ENCODE peak calls at places on chromosomes 16 and 17, in four cellular contexts. F is GM12878, Z is endothelial cell of umbilical vein, G is K562. C is an unnamed sample.

GRCh38 chr16:21166561-21166961 is 8.1 kb downstream of the LDAF1 start:
- DNase-seq in F (no peak), G (no peak), Z (no peak), C (no peak)

GRCh38 chr17:66889480-66890230 is 54.7 kb downstream of the CACNG5 start:
- DNase-seq in F (no peak), G (no peak), Z (no peak), C (no peak)

GRCh38 chr17:31888124-31888523 is 13.4 kb downstream of the UTP6 start:
- DNase-seq in F (no peak), Z (no peak), G (no peak), C (no peak)

GRCh38 chr16:64475627-64476351 is 646.1 kb downstream of the CDH11 start:
- DNase-seq in F (no peak), Z (peak; percentile 58), G (no peak), C (no peak)

GRCh38 chr16:72927199-72928088 is 120.5 kb downstream of the ZFHX3 start:
- DNase-seq in F (no peak), Z (no peak), G (no peak), C (peak; percentile 95)

GRCh38 chr16:69285240-69285639 is 25.9 kb upstream of the VPS4A start:
- DNase-seq in G (no peak), F (no peak), Z (no peak), C (no peak)

GRCh38 chr17:39118674-39119419 is 32.6 kb downstream of the PLXDC1 start:
- DNase-seq in G (no peak), Z (no peak), F (peak; percentile 84), C (no peak)

GRCh38 chr17:72726936-72727335 is 365.6 kb downstream of the SLC39A11 start:
- DNase-seq in G (no peak), Z (no peak), F (peak; percentile 61), C (no peak)

GRCh38 chr17:45291170-45291805 is 25.5 kb downstream of the MAP3K14 start:
- DNase-seq in F (no peak), Z (no peak), G (no peak), C (no peak)

GRCh38 chr17:38498353-38498752 is 70.1 kb downstream of the ARHGAP23 start:
- DNase-seq in G (no peak), F (no peak), Z (no peak), C (no peak)

GRCh38 chr17:76385892-76386786 is 1.7 kb downstream of the SPHK1 start:
- DNase-seq in G (peak; percentile 86), Z (peak; percentile 78), F (no peak), C (peak; percentile 85)

GRCh38 chr16:10168258-10168657 is 14.0 kb downstream of the GRIN2A start:
- DNase-seq in G (no peak), Z (no peak), F (no peak), C (no peak)

GRCh38 chr17:16820161-16820877 is 130.3 kb downstream of the CCDC144A start:
- DNase-seq in G (no peak), F (no peak), Z (no peak), C (no peak)

GRCh38 chr17:79028496-79029326 is 4.7 kb downstream of the C1QTNF1 start:
- DNase-seq in Z (no peak), F (no peak), G (no peak), C (peak; percentile 39)

GRCh38 chr16:48035142-48035541 is 120.7 kb downstream of the ABCC12 start:
- DNase-seq in G (no peak), F (no peak), Z (no peak), C (no peak)

GRCh38 chr17:8844229-8845218 is 22.9 kb downstream of the PIK3R6 start:
- DNase-seq in Z (no peak), G (no peak), F (no peak), C (no peak)

GRCh38 chr16:1311738-1312458 is 2.5 kb downstream of the UBE2I start:
- DNase-seq in Z (no peak), F (no peak), G (no peak), C (no peak)

GRCh38 chr16:81987706-81988105 is 23.6 kb downstream of the SDR42E1 start:
- DNase-seq in Z (no peak), F (no peak), G (no peak), C (no peak)

GRCh38 chr17:13209091-13209490 is 191.3 kb upstream of the ELAC2 start:
- DNase-seq in Z (no peak), G (no peak), F (no peak), C (no peak)

GRCh38 chr16:9630985-9631384 is 539.5 kb downstream of the HAPSTR1 start:
- DNase-seq in Z (no peak), F (no peak), G (no peak), C (no peak)

GRCh38 chr16:17129971-17130370 is 340.8 kb downstream of the XYLT1 start:
- DNase-seq in Z (no peak), G (no peak), F (no peak), C (no peak)

GRCh38 chr17:75079023-75079373 is 8.8 kb upstream of the SLC16A5 start:
- DNase-seq in G (no peak), Z (no peak), F (no peak), C (no peak)

GRCh38 chr16:27486344-27486743 is 63.4 kb downstream of the GTF3C1 start:
- DNase-seq in F (no peak), G (no peak), Z (no peak), C (no peak)

GRCh38 chr16:58336332-58337089 is 41.7 kb upstream of the PRSS54 start:
- DNase-seq in F (peak; percentile 51), Z (peak; percentile 79), G (peak; percentile 81), C (peak; percentile 78)
- TF ChIP-seq POLR2AphosphoS5 in F (no peak), Z (no peak), G (no peak), C (no peak)

GRCh38 chr17:27613425-27613824 is 17.6 kb upstream of the LGALS9 start:
- DNase-seq in Z (no peak), F (no peak), G (no peak), C (no peak)
- TF ChIP-seq MYC in Z (no peak), F (no peak), G (no peak), C (no peak)

GRCh38 chr17:19263621-19264010 is 26.4 kb downstream of the EPN2 start:
- DNase-seq in F (no peak), Z (peak; percentile 91), G (no peak), C (no peak)
- TF ChIP-seq POLR2AphosphoS5 in F (no peak), Z (peak; percentile 53), G (no peak), C (no peak)

GRCh38 chr17:58233547-58233946 is 4.8 kb upstream of the LPO start:
- DNase-seq in G (no peak), Z (no peak), F (peak; percentile 55), C (no peak)
- TF ChIP-seq MYC in G (no peak), Z (no peak), F (no peak), C (no peak)